ENCODE peak calls at places on chromosomes 6 and 20, in six cellular contexts. One of them, this sample, is unnamed.

GRCh38 chr6:35213161-35213823 is 464 bp upstream of the SCUBE3 start:
- ATAC-seq in stimulated activated effector memory CD8-positive, alpha-beta T cell treated with anti-CD3 and anti-CD28 coated beads, Interleukin-12 subunit alpha, Interleukin-12 subunit beta, amount 100 ng/mL, for 72 hours: no peak
- ATAC-seq in activated CD8-positive, alpha-beta T cell treated with anti-CD3 and anti-CD28 coated beads, Interleukin-2, amount 10 ng/mL, durations not matched to agents 7 days and 5 days: no peak
- ATAC-seq in RWPE2: no peak
- ATAC-seq in naive B cell: no peak
- ATAC-seq in activated CD8-positive, alpha-beta memory T cell treated with anti-CD3 and anti-CD28 coated beads, Interleukin-2, amount 10 ng/mL, durations not matched to agents 7 days and 5 days: no peak
- ATAC-seq in this sample: no peak

GRCh38 chr6:156189714-156190113 is 587.5 kb upstream of the ARID1B start:
- ATAC-seq in activated CD8-positive, alpha-beta memory T cell treated with anti-CD3 and anti-CD28 coated beads, Interleukin-2, amount 10 ng/mL, durations not matched to agents 7 days and 5 days: no peak
- ATAC-seq in stimulated activated effector memory CD8-positive, alpha-beta T cell treated with anti-CD3 and anti-CD28 coated beads, Interleukin-12 subunit alpha, Interleukin-12 subunit beta, amount 100 ng/mL, for 72 hours: no peak
- ATAC-seq in naive B cell: no peak
- ATAC-seq in RWPE2: no peak
- ATAC-seq in activated CD8-positive, alpha-beta T cell treated with anti-CD3 and anti-CD28 coated beads, Interleukin-2, amount 10 ng/mL, durations not matched to agents 7 days and 5 days: no peak
- ATAC-seq in this sample: peak; percentile 57

GRCh38 chr6:29142349-29142748 is 28.4 kb upstream of the OR2J2 start:
- ATAC-seq in RWPE2: no peak
- ATAC-seq in activated CD8-positive, alpha-beta memory T cell treated with anti-CD3 and anti-CD28 coated beads, Interleukin-2, amount 10 ng/mL, durations not matched to agents 7 days and 5 days: no peak
- ATAC-seq in stimulated activated effector memory CD8-positive, alpha-beta T cell treated with anti-CD3 and anti-CD28 coated beads, Interleukin-12 subunit alpha, Interleukin-12 subunit beta, amount 100 ng/mL, for 72 hours: no peak
- ATAC-seq in activated CD8-positive, alpha-beta T cell treated with anti-CD3 and anti-CD28 coated beads, Interleukin-2, amount 10 ng/mL, durations not matched to agents 7 days and 5 days: no peak
- ATAC-seq in naive B cell: no peak
- ATAC-seq in this sample: no peak

GRCh38 chr6:151070666-151071065 is 169.1 kb upstream of the AKAP12 start:
- ATAC-seq in activated CD8-positive, alpha-beta memory T cell treated with anti-CD3 and anti-CD28 coated beads, Interleukin-2, amount 10 ng/mL, durations not matched to agents 7 days and 5 days: no peak
- ATAC-seq in stimulated activated effector memory CD8-positive, alpha-beta T cell treated with anti-CD3 and anti-CD28 coated beads, Interleukin-12 subunit alpha, Interleukin-12 subunit beta, amount 100 ng/mL, for 72 hours: no peak
- ATAC-seq in RWPE2: no peak
- ATAC-seq in activated CD8-positive, alpha-beta T cell treated with anti-CD3 and anti-CD28 coated beads, Interleukin-2, amount 10 ng/mL, durations not matched to agents 7 days and 5 days: no peak
- ATAC-seq in naive B cell: no peak
- ATAC-seq in this sample: no peak

GRCh38 chr20:48706710-48707339 is 121.0 kb downstream of the PREX1 start:
- ATAC-seq in stimulated activated effector memory CD8-positive, alpha-beta T cell treated with anti-CD3 and anti-CD28 coated beads, Interleukin-12 subunit alpha, Interleukin-12 subunit beta, amount 100 ng/mL, for 72 hours: peak; percentile 32
- ATAC-seq in RWPE2: no peak
- ATAC-seq in activated CD8-positive, alpha-beta T cell treated with anti-CD3 and anti-CD28 coated beads, Interleukin-2, amount 10 ng/mL, durations not matched to agents 7 days and 5 days: peak; percentile 68
- ATAC-seq in naive B cell: no peak
- ATAC-seq in activated CD8-positive, alpha-beta memory T cell treated with anti-CD3 and anti-CD28 coated beads, Interleukin-2, amount 10 ng/mL, durations not matched to agents 7 days and 5 days: peak; percentile 65
- ATAC-seq in this sample: no peak

GRCh38 chr20:48761023-48761785 is 66.6 kb downstream of the PREX1 start:
- ATAC-seq in stimulated activated effector memory CD8-positive, alpha-beta T cell treated with anti-CD3 and anti-CD28 coated beads, Interleukin-12 subunit alpha, Interleukin-12 subunit beta, amount 100 ng/mL, for 72 hours: peak; percentile 16
- ATAC-seq in RWPE2: no peak
- ATAC-seq in activated CD8-positive, alpha-beta memory T cell treated with anti-CD3 and anti-CD28 coated beads, Interleukin-2, amount 10 ng/mL, durations not matched to agents 7 days and 5 days: peak; percentile 27
- ATAC-seq in activated CD8-positive, alpha-beta T cell treated with anti-CD3 and anti-CD28 coated beads, Interleukin-2, amount 10 ng/mL, durations not matched to agents 7 days and 5 days: peak; percentile 22
- ATAC-seq in naive B cell: peak; percentile 69
- ATAC-seq in this sample: peak; percentile 20

GRCh38 chr6:27176096-27176495 is 71.4 kb upstream of the PRSS16 start:
- ATAC-seq in RWPE2: no peak
- ATAC-seq in activated CD8-positive, alpha-beta T cell treated with anti-CD3 and anti-CD28 coated beads, Interleukin-2, amount 10 ng/mL, durations not matched to agents 7 days and 5 days: no peak
- ATAC-seq in naive B cell: no peak
- ATAC-seq in stimulated activated effector memory CD8-positive, alpha-beta T cell treated with anti-CD3 and anti-CD28 coated beads, Interleukin-12 subunit alpha, Interleukin-12 subunit beta, amount 100 ng/mL, for 72 hours: no peak
- ATAC-seq in activated CD8-positive, alpha-beta memory T cell treated with anti-CD3 and anti-CD28 coated beads, Interleukin-2, amount 10 ng/mL, durations not matched to agents 7 days and 5 days: no peak
- ATAC-seq in this sample: no peak

GRCh38 chr6:135298455-135298854 is 117.3 kb downstream of the MYB start:
- ATAC-seq in stimulated activated effector memory CD8-positive, alpha-beta T cell treated with anti-CD3 and anti-CD28 coated beads, Interleukin-12 subunit alpha, Interleukin-12 subunit beta, amount 100 ng/mL, for 72 hours: peak; percentile 79
- ATAC-seq in activated CD8-positive, alpha-beta T cell treated with anti-CD3 and anti-CD28 coated beads, Interleukin-2, amount 10 ng/mL, durations not matched to agents 7 days and 5 days: no peak
- ATAC-seq in activated CD8-positive, alpha-beta memory T cell treated with anti-CD3 and anti-CD28 coated beads, Interleukin-2, amount 10 ng/mL, durations not matched to agents 7 days and 5 days: no peak
- ATAC-seq in naive B cell: no peak
- ATAC-seq in RWPE2: no peak
- ATAC-seq in this sample: no peak

GRCh38 chr6:62479722-62480121 is 193.7 kb upstream of the KHDRBS2 start:
- ATAC-seq in RWPE2: no peak
- ATAC-seq in activated CD8-positive, alpha-beta memory T cell treated with anti-CD3 and anti-CD28 coated beads, Interleukin-2, amount 10 ng/mL, durations not matched to agents 7 days and 5 days: no peak
- ATAC-seq in stimulated activated effector memory CD8-positive, alpha-beta T cell treated with anti-CD3 and anti-CD28 coated beads, Interleukin-12 subunit alpha, Interleukin-12 subunit beta, amount 100 ng/mL, for 72 hours: no peak
- ATAC-seq in activated CD8-positive, alpha-beta T cell treated with anti-CD3 and anti-CD28 coated beads, Interleukin-2, amount 10 ng/mL, durations not matched to agents 7 days and 5 days: no peak
- ATAC-seq in naive B cell: no peak
- ATAC-seq in this sample: no peak

GRCh38 chr6:87714093-87714809 is 12.2 kb upstream of the AKIRIN2 start:
- ATAC-seq in naive B cell: no peak
- ATAC-seq in RWPE2: peak; percentile 82
- ATAC-seq in activated CD8-positive, alpha-beta memory T cell treated with anti-CD3 and anti-CD28 coated beads, Interleukin-2, amount 10 ng/mL, durations not matched to agents 7 days and 5 days: peak; percentile 71
- ATAC-seq in activated CD8-positive, alpha-beta T cell treated with anti-CD3 and anti-CD28 coated beads, Interleukin-2, amount 10 ng/mL, durations not matched to agents 7 days and 5 days: peak; percentile 71
- ATAC-seq in stimulated activated effector memory CD8-positive, alpha-beta T cell treated with anti-CD3 and anti-CD28 coated beads, Interleukin-12 subunit alpha, Interleukin-12 subunit beta, amount 100 ng/mL, for 72 hours: peak; percentile 83
- ATAC-seq in this sample: peak; percentile 95

GRCh38 chr6:37897819-37898534 is 78.5 kb downstream of the ZFAND3 start:
- ATAC-seq in naive B cell: no peak
- ATAC-seq in RWPE2: no peak
- ATAC-seq in activated CD8-positive, alpha-beta T cell treated with anti-CD3 and anti-CD28 coated beads, Interleukin-2, amount 10 ng/mL, durations not matched to agents 7 days and 5 days: no peak
- ATAC-seq in stimulated activated effector memory CD8-positive, alpha-beta T cell treated with anti-CD3 and anti-CD28 coated beads, Interleukin-12 subunit alpha, Interleukin-12 subunit beta, amount 100 ng/mL, for 72 hours: no peak
- ATAC-seq in activated CD8-positive, alpha-beta memory T cell treated with anti-CD3 and anti-CD28 coated beads, Interleukin-2, amount 10 ng/mL, durations not matched to agents 7 days and 5 days: no peak
- ATAC-seq in this sample: no peak

GRCh38 chr6:121838842-121839241 is 403.4 kb downstream of the GJA1 start:
- ATAC-seq in activated CD8-positive, alpha-beta memory T cell treated with anti-CD3 and anti-CD28 coated beads, Interleukin-2, amount 10 ng/mL, durations not matched to agents 7 days and 5 days: no peak
- ATAC-seq in activated CD8-positive, alpha-beta T cell treated with anti-CD3 and anti-CD28 coated beads, Interleukin-2, amount 10 ng/mL, durations not matched to agents 7 days and 5 days: no peak
- ATAC-seq in stimulated activated effector memory CD8-positive, alpha-beta T cell treated with anti-CD3 and anti-CD28 coated beads, Interleukin-12 subunit alpha, Interleukin-12 subunit beta, amount 100 ng/mL, for 72 hours: peak; percentile 28
- ATAC-seq in RWPE2: peak; percentile 61
- ATAC-seq in naive B cell: no peak
- ATAC-seq in this sample: peak; percentile 96

GRCh38 chr6:3850451-3851203 is 1.5 kb downstream of the FAM50B start:
- ATAC-seq in stimulated activated effector memory CD8-positive, alpha-beta T cell treated with anti-CD3 and anti-CD28 coated beads, Interleukin-12 subunit alpha, Interleukin-12 subunit beta, amount 100 ng/mL, for 72 hours: peak; percentile 84
- ATAC-seq in RWPE2: no peak
- ATAC-seq in activated CD8-positive, alpha-beta T cell treated with anti-CD3 and anti-CD28 coated beads, Interleukin-2, amount 10 ng/mL, durations not matched to agents 7 days and 5 days: no peak
- ATAC-seq in activated CD8-positive, alpha-beta memory T cell treated with anti-CD3 and anti-CD28 coated beads, Interleukin-2, amount 10 ng/mL, durations not matched to agents 7 days and 5 days: no peak
- ATAC-seq in naive B cell: no peak
- ATAC-seq in this sample: no peak

GRCh38 chr20:4173142-4173541 is 157.8 kb upstream of the RNF24 start:
- ATAC-seq in stimulated activated effector memory CD8-positive, alpha-beta T cell treated with anti-CD3 and anti-CD28 coated beads, Interleukin-12 subunit alpha, Interleukin-12 subunit beta, amount 100 ng/mL, for 72 hours: peak; percentile 3
- ATAC-seq in activated CD8-positive, alpha-beta memory T cell treated with anti-CD3 and anti-CD28 coated beads, Interleukin-2, amount 10 ng/mL, durations not matched to agents 7 days and 5 days: no peak
- ATAC-seq in naive B cell: no peak
- ATAC-seq in activated CD8-positive, alpha-beta T cell treated with anti-CD3 and anti-CD28 coated beads, Interleukin-2, amount 10 ng/mL, durations not matched to agents 7 days and 5 days: no peak
- ATAC-seq in RWPE2: no peak
- ATAC-seq in this sample: no peak

GRCh38 chr6:24936641-24937317 is 1.0 kb upstream of the RIPOR2 start:
- ATAC-seq in activated CD8-positive, alpha-beta T cell treated with anti-CD3 and anti-CD28 coated beads, Interleukin-2, amount 10 ng/mL, durations not matched to agents 7 days and 5 days: peak; percentile 62
- ATAC-seq in RWPE2: no peak
- ATAC-seq in activated CD8-positive, alpha-beta memory T cell treated with anti-CD3 and anti-CD28 coated beads, Interleukin-2, amount 10 ng/mL, durations not matched to agents 7 days and 5 days: peak; percentile 64
- ATAC-seq in naive B cell: peak; percentile 53
- ATAC-seq in stimulated activated effector memory CD8-positive, alpha-beta T cell treated with anti-CD3 and anti-CD28 coated beads, Interleukin-12 subunit alpha, Interleukin-12 subunit beta, amount 100 ng/mL, for 72 hours: peak; percentile 87
- ATAC-seq in this sample: peak; percentile 59

GRCh38 chr6:143507358-143508145 is 4.0 kb downstream of the FUCA2 start:
- ATAC-seq in activated CD8-positive, alpha-beta memory T cell treated with anti-CD3 and anti-CD28 coated beads, Interleukin-2, amount 10 ng/mL, durations not matched to agents 7 days and 5 days: no peak
- ATAC-seq in RWPE2: no peak
- ATAC-seq in naive B cell: no peak
- ATAC-seq in activated CD8-positive, alpha-beta T cell treated with anti-CD3 and anti-CD28 coated beads, Interleukin-2, amount 10 ng/mL, durations not matched to agents 7 days and 5 days: no peak
- ATAC-seq in stimulated activated effector memory CD8-positive, alpha-beta T cell treated with anti-CD3 and anti-CD28 coated beads, Interleukin-12 subunit alpha, Interleukin-12 subunit beta, amount 100 ng/mL, for 72 hours: no peak
- ATAC-seq in this sample: no peak

GRCh38 chr20:53085720-53086119 is 113.6 kb downstream of the TSHZ2 start:
- ATAC-seq in stimulated activated effector memory CD8-positive, alpha-beta T cell treated with anti-CD3 and anti-CD28 coated beads, Interleukin-12 subunit alpha, Interleukin-12 subunit beta, amount 100 ng/mL, for 72 hours: no peak
- ATAC-seq in naive B cell: peak; percentile 60
- ATAC-seq in RWPE2: no peak
- ATAC-seq in activated CD8-positive, alpha-beta memory T cell treated with anti-CD3 and anti-CD28 coated beads, Interleukin-2, amount 10 ng/mL, durations not matched to agents 7 days and 5 days: no peak
- ATAC-seq in activated CD8-positive, alpha-beta T cell treated with anti-CD3 and anti-CD28 coated beads, Interleukin-2, amount 10 ng/mL, durations not matched to agents 7 days and 5 days: no peak
- ATAC-seq in this sample: no peak

GRCh38 chr20:12531626-12532025 is 477.1 kb upstream of the SPTLC3 start:
- ATAC-seq in activated CD8-positive, alpha-beta T cell treated with anti-CD3 and anti-CD28 coated beads, Interleukin-2, amount 10 ng/mL, durations not matched to agents 7 days and 5 days: no peak
- ATAC-seq in stimulated activated effector memory CD8-positive, alpha-beta T cell treated with anti-CD3 and anti-CD28 coated beads, Interleukin-12 subunit alpha, Interleukin-12 subunit beta, amount 100 ng/mL, for 72 hours: no peak
- ATAC-seq in RWPE2: no peak
- ATAC-seq in naive B cell: no peak
- ATAC-seq in activated CD8-positive, alpha-beta memory T cell treated with anti-CD3 and anti-CD28 coated beads, Interleukin-2, amount 10 ng/mL, durations not matched to agents 7 days and 5 days: no peak
- ATAC-seq in this sample: no peak

GRCh38 chr20:57212890-57213276 is 53.6 kb downstream of the BMP7 start:
- ATAC-seq in activated CD8-positive, alpha-beta memory T cell treated with anti-CD3 and anti-CD28 coated beads, Interleukin-2, amount 10 ng/mL, durations not matched to agents 7 days and 5 days: no peak
- ATAC-seq in activated CD8-positive, alpha-beta T cell treated with anti-CD3 and anti-CD28 coated beads, Interleukin-2, amount 10 ng/mL, durations not matched to agents 7 days and 5 days: no peak
- ATAC-seq in RWPE2: peak; percentile 39
- ATAC-seq in stimulated activated effector memory CD8-positive, alpha-beta T cell treated with anti-CD3 and anti-CD28 coated beads, Interleukin-12 subunit alpha, Interleukin-12 subunit beta, amount 100 ng/mL, for 72 hours: no peak
- ATAC-seq in naive B cell: no peak
- ATAC-seq in this sample: peak; percentile 15

GRCh38 chr20:32316667-32317066 is 39.2 kb downstream of the KIF3B start:
- ATAC-seq in stimulated activated effector memory CD8-positive, alpha-beta T cell treated with anti-CD3 and anti-CD28 coated beads, Interleukin-12 subunit alpha, Interleukin-12 subunit beta, amount 100 ng/mL, for 72 hours: no peak
- ATAC-seq in naive B cell: no peak
- ATAC-seq in activated CD8-positive, alpha-beta memory T cell treated with anti-CD3 and anti-CD28 coated beads, Interleukin-2, amount 10 ng/mL, durations not matched to agents 7 days and 5 days: no peak
- ATAC-seq in RWPE2: no peak
- ATAC-seq in activated CD8-positive, alpha-beta T cell treated with anti-CD3 and anti-CD28 coated beads, Interleukin-2, amount 10 ng/mL, durations not matched to agents 7 days and 5 days: no peak
- ATAC-seq in this sample: peak; percentile 60

GRCh38 chr6:89118931-89119330 is 1.1 kb upstream of the SRSF12 start:
- ATAC-seq in naive B cell: no peak
- ATAC-seq in activated CD8-positive, alpha-beta memory T cell treated with anti-CD3 and anti-CD28 coated beads, Interleukin-2, amount 10 ng/mL, durations not matched to agents 7 days and 5 days: no peak
- ATAC-seq in activated CD8-positive, alpha-beta T cell treated with anti-CD3 and anti-CD28 coated beads, Interleukin-2, amount 10 ng/mL, durations not matched to agents 7 days and 5 days: no peak
- ATAC-seq in RWPE2: peak; percentile 8
- ATAC-seq in stimulated activated effector memory CD8-positive, alpha-beta T cell treated with anti-CD3 and anti-CD28 coated beads, Interleukin-12 subunit alpha, Interleukin-12 subunit beta, amount 100 ng/mL, for 72 hours: no peak
- ATAC-seq in this sample: no peak

GRCh38 chr6:137248702-137249101 is 29.5 kb upstream of the IFNGR1 start:
- ATAC-seq in activated CD8-positive, alpha-beta memory T cell treated with anti-CD3 and anti-CD28 coated beads, Interleukin-2, amount 10 ng/mL, durations not matched to agents 7 days and 5 days: no peak
- ATAC-seq in RWPE2: no peak
- ATAC-seq in stimulated activated effector memory CD8-positive, alpha-beta T cell treated with anti-CD3 and anti-CD28 coated beads, Interleukin-12 subunit alpha, Interleukin-12 subunit beta, amount 100 ng/mL, for 72 hours: no peak
- ATAC-seq in activated CD8-positive, alpha-beta T cell treated with anti-CD3 and anti-CD28 coated beads, Interleukin-2, amount 10 ng/mL, durations not matched to agents 7 days and 5 days: no peak
- ATAC-seq in naive B cell: peak; percentile 100
- ATAC-seq in this sample: peak; percentile 31

GRCh38 chr6:33015798-33016197 is 6.4 kb upstream of the HLA-DOA start:
- ATAC-seq in activated CD8-positive, alpha-beta memory T cell treated with anti-CD3 and anti-CD28 coated beads, Interleukin-2, amount 10 ng/mL, durations not matched to agents 7 days and 5 days: no peak
- ATAC-seq in naive B cell: no peak
- ATAC-seq in stimulated activated effector memory CD8-positive, alpha-beta T cell treated with anti-CD3 and anti-CD28 coated beads, Interleukin-12 subunit alpha, Interleukin-12 subunit beta, amount 100 ng/mL, for 72 hours: no peak
- ATAC-seq in activated CD8-positive, alpha-beta T cell treated with anti-CD3 and anti-CD28 coated beads, Interleukin-2, amount 10 ng/mL, durations not matched to agents 7 days and 5 days: no peak
- ATAC-seq in RWPE2: no peak
- ATAC-seq in this sample: no peak

GRCh38 chr6:100745419-100746041 is 135.6 kb downstream of the ASCC3 start:
- ATAC-seq in naive B cell: no peak
- ATAC-seq in activated CD8-positive, alpha-beta memory T cell treated with anti-CD3 and anti-CD28 coated beads, Interleukin-2, amount 10 ng/mL, durations not matched to agents 7 days and 5 days: no peak
- ATAC-seq in activated CD8-positive, alpha-beta T cell treated with anti-CD3 and anti-CD28 coated beads, Interleukin-2, amount 10 ng/mL, durations not matched to agents 7 days and 5 days: no peak
- ATAC-seq in RWPE2: no peak
- ATAC-seq in stimulated activated effector memory CD8-positive, alpha-beta T cell treated with anti-CD3 and anti-CD28 coated beads, Interleukin-12 subunit alpha, Interleukin-12 subunit beta, amount 100 ng/mL, for 72 hours: no peak
- ATAC-seq in this sample: no peak

GRCh38 chr6:15387118-15387517 is 141.2 kb downstream of the JARID2 start:
- ATAC-seq in RWPE2: no peak
- ATAC-seq in naive B cell: no peak
- ATAC-seq in activated CD8-positive, alpha-beta T cell treated with anti-CD3 and anti-CD28 coated beads, Interleukin-2, amount 10 ng/mL, durations not matched to agents 7 days and 5 days: no peak
- ATAC-seq in stimulated activated effector memory CD8-positive, alpha-beta T cell treated with anti-CD3 and anti-CD28 coated beads, Interleukin-12 subunit alpha, Interleukin-12 subunit beta, amount 100 ng/mL, for 72 hours: peak; percentile 93
- ATAC-seq in activated CD8-positive, alpha-beta memory T cell treated with anti-CD3 and anti-CD28 coated beads, Interleukin-2, amount 10 ng/mL, durations not matched to agents 7 days and 5 days: peak; percentile 82
- ATAC-seq in this sample: no peak

GRCh38 chr20:57391439-57392129 is 388 bp downstream of the RBM38 start:
- ATAC-seq in RWPE2: no peak
- ATAC-seq in activated CD8-positive, alpha-beta T cell treated with anti-CD3 and anti-CD28 coated beads, Interleukin-2, amount 10 ng/mL, durations not matched to agents 7 days and 5 days: peak; percentile 4
- ATAC-seq in activated CD8-positive, alpha-beta memory T cell treated with anti-CD3 and anti-CD28 coated beads, Interleukin-2, amount 10 ng/mL, durations not matched to agents 7 days and 5 days: peak; percentile 5
- ATAC-seq in stimulated activated effector memory CD8-positive, alpha-beta T cell treated with anti-CD3 and anti-CD28 coated beads, Interleukin-12 subunit alpha, Interleukin-12 subunit beta, amount 100 ng/mL, for 72 hours: peak; percentile 27
- ATAC-seq in naive B cell: no peak
- ATAC-seq in this sample: no peak

GRCh38 chr6:110421749-110422443 is 6.5 kb upstream of the DDO start:
- ATAC-seq in activated CD8-positive, alpha-beta memory T cell treated with anti-CD3 and anti-CD28 coated beads, Interleukin-2, amount 10 ng/mL, durations not matched to agents 7 days and 5 days: no peak
- ATAC-seq in activated CD8-positive, alpha-beta T cell treated with anti-CD3 and anti-CD28 coated beads, Interleukin-2, amount 10 ng/mL, durations not matched to agents 7 days and 5 days: no peak
- ATAC-seq in stimulated activated effector memory CD8-positive, alpha-beta T cell treated with anti-CD3 and anti-CD28 coated beads, Interleukin-12 subunit alpha, Interleukin-12 subunit beta, amount 100 ng/mL, for 72 hours: no peak
- ATAC-seq in RWPE2: no peak
- ATAC-seq in naive B cell: no peak
- ATAC-seq in this sample: no peak

GRCh38 chr20:56503911-56504310 is 20.6 kb upstream of the FAM209A start:
- ATAC-seq in naive B cell: no peak
- ATAC-seq in activated CD8-positive, alpha-beta memory T cell treated with anti-CD3 and anti-CD28 coated beads, Interleukin-2, amount 10 ng/mL, durations not matched to agents 7 days and 5 days: no peak
- ATAC-seq in RWPE2: no peak
- ATAC-seq in activated CD8-positive, alpha-beta T cell treated with anti-CD3 and anti-CD28 coated beads, Interleukin-2, amount 10 ng/mL, durations not matched to agents 7 days and 5 days: no peak
- ATAC-seq in stimulated activated effector memory CD8-positive, alpha-beta T cell treated with anti-CD3 and anti-CD28 coated beads, Interleukin-12 subunit alpha, Interleukin-12 subunit beta, amount 100 ng/mL, for 72 hours: no peak
- ATAC-seq in this sample: no peak

GRCh38 chr20:44509762-44510161 is 12.1 kb downstream of the SERINC3 start:
- ATAC-seq in RWPE2: no peak
- ATAC-seq in activated CD8-positive, alpha-beta memory T cell treated with anti-CD3 and anti-CD28 coated beads, Interleukin-2, amount 10 ng/mL, durations not matched to agents 7 days and 5 days: no peak
- ATAC-seq in naive B cell: no peak
- ATAC-seq in activated CD8-positive, alpha-beta T cell treated with anti-CD3 and anti-CD28 coated beads, Interleukin-2, amount 10 ng/mL, durations not matched to agents 7 days and 5 days: no peak
- ATAC-seq in stimulated activated effector memory CD8-positive, alpha-beta T cell treated with anti-CD3 and anti-CD28 coated beads, Interleukin-12 subunit alpha, Interleukin-12 subunit beta, amount 100 ng/mL, for 72 hours: no peak
- ATAC-seq in this sample: no peak